ENCODE peak calls at places on chromosomes 4 and X, in seven cellular contexts. One of them, this sample, is unnamed.
A peak's percentile ranks its signal among the peaks of the same experiment; 100 is the strongest.

GRCh38 chrX:71067727-71068051 is 445 bp downstream of the SNX12 start:
- DNase-seq in tibial artery: no peak
- DNase-seq in cardiac fibroblast: no peak
- DNase-seq in type B pancreatic cell: no peak
- DNase-seq in MCF 10A: no peak
- DNase-seq in mesothelial cell of epicardium: no peak
- DNase-seq in GM12864: no peak
- DNase-seq in this sample: no peak

GRCh38 chrX:11423362-11423818 is 130.2 kb downstream of the AMELX start:
- DNase-seq in type B pancreatic cell: no peak
- DNase-seq in tibial artery: peak; percentile 33
- DNase-seq in GM12864: no peak
- DNase-seq in cardiac fibroblast: peak; percentile 81
- DNase-seq in mesothelial cell of epicardium: no peak
- DNase-seq in MCF 10A: peak; percentile 30
- DNase-seq in this sample: peak; percentile 40

GRCh38 chr4:3784469-3785291 is 18.5 kb downstream of the ADRA2C start:
- DNase-seq in cardiac fibroblast: no peak
- DNase-seq in MCF 10A: no peak
- DNase-seq in mesothelial cell of epicardium: no peak
- DNase-seq in GM12864: no peak
- DNase-seq in tibial artery: no peak
- DNase-seq in type B pancreatic cell: no peak
- DNase-seq in this sample: no peak

GRCh38 chrX:155679715-155680114 is 67.0 kb upstream of the TMLHE start:
- DNase-seq in mesothelial cell of epicardium: no peak
- DNase-seq in tibial artery: no peak
- DNase-seq in cardiac fibroblast: no peak
- DNase-seq in type B pancreatic cell: no peak
- DNase-seq in GM12864: no peak
- DNase-seq in MCF 10A: no peak
- DNase-seq in this sample: no peak

GRCh38 chrX:109732319-109732779 is 708 bp downstream of the ACSL4 start:
- DNase-seq in MCF 10A: no peak
- DNase-seq in mesothelial cell of epicardium: no peak
- DNase-seq in tibial artery: no peak
- DNase-seq in GM12864: no peak
- DNase-seq in type B pancreatic cell: no peak
- DNase-seq in cardiac fibroblast: peak; percentile 77
- DNase-seq in this sample: no peak

GRCh38 chr4:125389713-125390112 is 75.0 kb downstream of the FAT4 start:
- DNase-seq in tibial artery: no peak
- DNase-seq in MCF 10A: peak; percentile 76
- DNase-seq in GM12864: no peak
- DNase-seq in type B pancreatic cell: no peak
- DNase-seq in cardiac fibroblast: peak; percentile 97
- DNase-seq in mesothelial cell of epicardium: no peak
- DNase-seq in this sample: no peak

GRCh38 chr4:7805533-7806079 is 134.1 kb downstream of the AFAP1 start:
- DNase-seq in tibial artery: peak; percentile 53
- DNase-seq in cardiac fibroblast: peak; percentile 98
- DNase-seq in MCF 10A: peak; percentile 94
- DNase-seq in type B pancreatic cell: no peak
- DNase-seq in mesothelial cell of epicardium: no peak
- DNase-seq in GM12864: no peak
- DNase-seq in this sample: no peak

GRCh38 chr4:163395758-163396157 is 52.1 kb downstream of the NPY5R start:
- DNase-seq in cardiac fibroblast: peak; percentile 18
- DNase-seq in tibial artery: no peak
- DNase-seq in mesothelial cell of epicardium: no peak
- DNase-seq in MCF 10A: peak; percentile 16
- DNase-seq in GM12864: no peak
- DNase-seq in type B pancreatic cell: no peak
- DNase-seq in this sample: no peak

GRCh38 chrX:103607385-103608304 is at the start of gene TCEAL3:
- DNase-seq in tibial artery: peak; percentile 45
- DNase-seq in GM12864: no peak
- DNase-seq in cardiac fibroblast: peak; percentile 33
- DNase-seq in type B pancreatic cell: no peak
- DNase-seq in MCF 10A: no peak
- DNase-seq in mesothelial cell of epicardium: no peak
- DNase-seq in this sample: peak; percentile 45

GRCh38 chr4:14218641-14219040 is 591.1 kb upstream of the BOD1L1 start:
- DNase-seq in mesothelial cell of epicardium: no peak
- DNase-seq in cardiac fibroblast: no peak
- DNase-seq in tibial artery: no peak
- DNase-seq in GM12864: no peak
- DNase-seq in type B pancreatic cell: no peak
- DNase-seq in MCF 10A: no peak
- DNase-seq in this sample: no peak

GRCh38 chrX:39262641-39263040 is 461.4 kb downstream of the MID1IP1 start:
- DNase-seq in GM12864: no peak
- DNase-seq in MCF 10A: peak; percentile 43
- DNase-seq in mesothelial cell of epicardium: no peak
- DNase-seq in cardiac fibroblast: no peak
- DNase-seq in tibial artery: no peak
- DNase-seq in type B pancreatic cell: no peak
- DNase-seq in this sample: no peak

GRCh38 chrX:45322382-45322781 is 121.7 kb upstream of the DIPK2B start:
- DNase-seq in mesothelial cell of epicardium: no peak
- DNase-seq in tibial artery: peak; percentile 20
- DNase-seq in GM12864: no peak
- DNase-seq in cardiac fibroblast: peak; percentile 87
- DNase-seq in type B pancreatic cell: no peak
- DNase-seq in MCF 10A: peak; percentile 77
- DNase-seq in this sample: no peak
- TF ChIP-seq CTCF in mesothelial cell of epicardium: no peak
- TF ChIP-seq CTCF in tibial artery: peak; percentile 45
- TF ChIP-seq CTCF in GM12864: no peak
- TF ChIP-seq CTCF in cardiac fibroblast: peak; percentile 43
- TF ChIP-seq CTCF in type B pancreatic cell: peak; percentile 65
- TF ChIP-seq CTCF in MCF 10A: peak; percentile 63
- TF ChIP-seq CTCF in this sample: no peak

GRCh38 chr4:53152467-53152866 is 213.4 kb downstream of the SCFD2 start:
- DNase-seq in GM12864: no peak
- DNase-seq in mesothelial cell of epicardium: no peak
- DNase-seq in MCF 10A: no peak
- DNase-seq in cardiac fibroblast: no peak
- DNase-seq in type B pancreatic cell: no peak
- DNase-seq in tibial artery: no peak
- DNase-seq in this sample: no peak

GRCh38 chr4:53150631-53151488 is 215.0 kb downstream of the SCFD2 start:
- DNase-seq in cardiac fibroblast: peak; percentile 21
- DNase-seq in MCF 10A: no peak
- DNase-seq in GM12864: no peak
- DNase-seq in type B pancreatic cell: no peak
- DNase-seq in mesothelial cell of epicardium: no peak
- DNase-seq in tibial artery: no peak
- DNase-seq in this sample: no peak

GRCh38 chr4:53147711-53148110 is 218.2 kb downstream of the SCFD2 start:
- DNase-seq in MCF 10A: no peak
- DNase-seq in tibial artery: no peak
- DNase-seq in type B pancreatic cell: no peak
- DNase-seq in cardiac fibroblast: no peak
- DNase-seq in mesothelial cell of epicardium: no peak
- DNase-seq in GM12864: no peak
- DNase-seq in this sample: no peak

GRCh38 chr4:53147179-53147578 is 218.7 kb downstream of the SCFD2 start:
- DNase-seq in cardiac fibroblast: no peak
- DNase-seq in mesothelial cell of epicardium: no peak
- DNase-seq in type B pancreatic cell: no peak
- DNase-seq in GM12864: no peak
- DNase-seq in MCF 10A: no peak
- DNase-seq in tibial artery: no peak
- DNase-seq in this sample: no peak

DNA sequence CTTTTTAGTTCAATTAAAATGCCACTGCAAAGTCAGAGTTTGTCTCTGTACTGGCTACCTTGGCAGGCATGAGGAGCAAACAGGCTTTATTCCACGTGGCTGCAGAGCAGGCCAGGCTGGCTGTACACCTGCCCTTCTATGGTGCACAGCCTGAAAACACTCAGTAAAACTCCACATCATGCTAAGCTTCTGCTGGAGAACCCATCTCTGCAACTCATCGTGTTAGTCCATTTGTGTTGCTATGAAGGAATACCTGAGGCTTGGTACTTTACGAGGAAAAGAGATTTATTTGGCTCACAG is 214.4 kb downstream of the SCFD2 start:
- DNase-seq in type B pancreatic cell: no peak
- DNase-seq in GM12864: no peak
- DNase-seq in MCF 10A: no peak
- DNase-seq in cardiac fibroblast: no peak
- DNase-seq in tibial artery: no peak
- DNase-seq in mesothelial cell of epicardium: no peak
- DNase-seq in this sample: no peak
- TF ChIP-seq CTCF in type B pancreatic cell: no peak
- TF ChIP-seq CTCF in GM12864: no peak
- TF ChIP-seq CTCF in MCF 10A: no peak
- TF ChIP-seq CTCF in cardiac fibroblast: no peak
- TF ChIP-seq CTCF in tibial artery: no peak
- TF ChIP-seq CTCF in mesothelial cell of epicardium: no peak
- TF ChIP-seq CTCF in this sample: no peak

DNA sequence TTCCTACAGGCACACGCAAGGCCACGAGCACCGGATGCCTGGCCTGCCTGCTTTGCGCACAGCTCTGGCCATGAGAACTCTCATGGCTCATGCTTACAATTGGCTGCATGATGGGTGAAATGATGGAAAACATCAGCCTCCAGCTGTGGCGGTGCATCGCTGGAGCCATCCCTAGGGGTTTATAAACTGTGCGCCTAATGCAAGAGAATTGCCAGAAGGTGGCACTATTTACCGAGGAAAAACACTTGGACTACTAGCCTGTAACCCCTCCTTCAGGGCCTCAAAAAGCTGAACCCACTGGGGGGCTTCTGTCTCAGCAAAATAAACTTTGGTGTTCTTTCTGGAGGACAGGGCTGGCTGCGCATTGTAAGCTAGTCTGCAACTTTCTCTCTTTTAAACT is 51.9 kb downstream of the PHKA2 start:
- DNase-seq in tibial artery: no peak
- DNase-seq in MCF 10A: peak; percentile 24
- DNase-seq in type B pancreatic cell: no peak
- DNase-seq in cardiac fibroblast: peak; percentile 49
- DNase-seq in GM12864: no peak
- DNase-seq in mesothelial cell of epicardium: no peak
- DNase-seq in this sample: no peak
- TF ChIP-seq CTCF in tibial artery: peak; percentile 18
- TF ChIP-seq CTCF in MCF 10A: peak; percentile 28
- TF ChIP-seq CTCF in type B pancreatic cell: peak; percentile 66
- TF ChIP-seq CTCF in cardiac fibroblast: peak; percentile 40
- TF ChIP-seq CTCF in GM12864: peak; percentile 23
- TF ChIP-seq CTCF in mesothelial cell of epicardium: no peak
- TF ChIP-seq CTCF in this sample: peak; percentile 19

GRCh38 chrX:50471390-50471789 is 765 bp upstream of the DGKK start:
- DNase-seq in MCF 10A: no peak
- DNase-seq in mesothelial cell of epicardium: no peak
- DNase-seq in cardiac fibroblast: no peak
- DNase-seq in type B pancreatic cell: no peak
- DNase-seq in GM12864: no peak
- DNase-seq in tibial artery: no peak
- DNase-seq in this sample: no peak

GRCh38 chrX:50470103-50471031 is at the start of gene DGKK:
- DNase-seq in mesothelial cell of epicardium: peak; percentile 21
- DNase-seq in GM12864: no peak
- DNase-seq in cardiac fibroblast: no peak
- DNase-seq in MCF 10A: no peak
- DNase-seq in type B pancreatic cell: peak; percentile 72
- DNase-seq in tibial artery: no peak
- DNase-seq in this sample: no peak

GRCh38 chrX:50469206-50469605 is 1.4 kb downstream of the DGKK start:
- DNase-seq in GM12864: no peak
- DNase-seq in mesothelial cell of epicardium: peak; percentile 14
- DNase-seq in tibial artery: no peak
- DNase-seq in MCF 10A: no peak
- DNase-seq in cardiac fibroblast: no peak
- DNase-seq in type B pancreatic cell: no peak
- DNase-seq in this sample: no peak
- TF ChIP-seq CTCF in GM12864: no peak
- TF ChIP-seq CTCF in mesothelial cell of epicardium: no peak
- TF ChIP-seq CTCF in tibial artery: no peak
- TF ChIP-seq CTCF in MCF 10A: no peak
- TF ChIP-seq CTCF in cardiac fibroblast: no peak
- TF ChIP-seq CTCF in type B pancreatic cell: no peak
- TF ChIP-seq CTCF in this sample: no peak

This sample was measured in GM20000.